ENCODE peak calls at places on chromosome 6, in four cellular contexts. Q is activated CD8-positive, alpha-beta T cell treated with anti-CD3 and anti-CD28 coated beads for 36 hours; D is left lung; K is AG10803. Y is an unnamed sample.

GRCh38 chr6:108667984-108668383 is 107.3 kb downstream of the FOXO3 start:
- DNase-seq in Q (no peak), K (peak), D (no peak), Y (no peak)

GRCh38 chr6:42210551-42210950 is 7.1 kb downstream of the MRPS10 start:
- DNase-seq in Q (no peak), K (no peak), D (no peak), Y (no peak)

GRCh38 chr6:169990095-169991030 is 238.9 kb downstream of the ERMARD start:
- DNase-seq in D (peak), K (no peak), Q (peak), Y (peak)

GRCh38 chr6:42367353-42368011 is 84.2 kb downstream of the TRERF1 start:
- DNase-seq in D (peak), Q (peak), K (peak), Y (peak)

GRCh38 chr6:147033267-147033666 is 170.9 kb upstream of the STXBP5 start:
- DNase-seq in D (no peak), K (peak), Q (no peak), Y (no peak)

GRCh38 chr6:81755536-81755935 is 3.1 kb upstream of the TENT5A start:
- DNase-seq in Q (no peak), D (no peak), K (no peak), Y (no peak)

GRCh38 chr6:123417411-123417810 is 219.3 kb downstream of the TRDN start:
- DNase-seq in D (no peak), K (no peak), Q (no peak), Y (no peak)

GRCh38 chr6:16723833-16724232 is 37.4 kb downstream of the ATXN1 start:
- DNase-seq in D (no peak), K (peak), Q (no peak), Y (no peak)

GRCh38 chr6:148494226-148494625 is 151.6 kb downstream of the SASH1 start:
- DNase-seq in K (peak), Q (no peak), D (no peak), Y (no peak)

GRCh38 chr6:30067460-30068139 is 602 bp downstream of the PPP1R11 start:
- DNase-seq in D (no peak), K (no peak), Q (peak), Y (no peak)

GRCh38 chr6:136408205-136408604 is 118.6 kb upstream of the BCLAF1 start:
- DNase-seq in D (no peak), Q (no peak), K (peak), Y (no peak)

GRCh38 chr6:156378853-156379252 is 398.3 kb upstream of the ARID1B start:
- DNase-seq in K (no peak), D (no peak), Q (no peak), Y (no peak)
- TF ChIP-seq CTCF in K (no peak), D (no peak), Q (no peak), Y (peak)

DNA sequence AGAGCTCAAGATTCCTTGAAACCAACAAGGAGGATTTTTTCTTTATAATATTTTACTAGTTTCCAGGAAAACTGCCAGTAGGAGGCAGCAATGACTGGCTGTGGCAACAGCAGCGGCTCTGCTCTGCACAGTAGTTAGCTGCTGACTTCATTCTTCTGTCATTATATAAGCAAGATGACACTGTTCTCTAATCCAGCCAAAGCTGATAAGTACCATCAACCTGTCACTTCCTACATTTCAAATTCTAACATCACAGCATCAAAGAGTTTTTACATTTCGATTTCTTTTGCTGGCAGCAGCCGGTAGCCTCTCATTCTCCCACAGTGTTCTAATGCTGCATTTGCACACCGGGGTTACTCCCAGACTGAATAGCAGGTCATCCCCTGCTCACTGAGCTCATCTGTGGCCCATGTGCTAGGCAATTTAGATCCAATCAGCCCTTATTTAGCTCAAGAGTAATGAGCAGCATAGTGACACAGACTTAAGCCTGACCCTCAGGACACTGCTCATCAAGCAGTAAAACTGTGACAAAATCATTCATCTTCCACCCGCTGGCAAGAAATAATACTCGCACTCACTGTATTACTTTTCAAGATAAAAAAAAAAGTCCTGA is 67.8 kb downstream of the MMS22L start:
- DNase-seq in Q (no peak), K (peak), D (peak), Y (no peak)
- TF ChIP-seq CTCF in Q (no peak), K (peak), D (peak), Y (no peak)

DNA sequence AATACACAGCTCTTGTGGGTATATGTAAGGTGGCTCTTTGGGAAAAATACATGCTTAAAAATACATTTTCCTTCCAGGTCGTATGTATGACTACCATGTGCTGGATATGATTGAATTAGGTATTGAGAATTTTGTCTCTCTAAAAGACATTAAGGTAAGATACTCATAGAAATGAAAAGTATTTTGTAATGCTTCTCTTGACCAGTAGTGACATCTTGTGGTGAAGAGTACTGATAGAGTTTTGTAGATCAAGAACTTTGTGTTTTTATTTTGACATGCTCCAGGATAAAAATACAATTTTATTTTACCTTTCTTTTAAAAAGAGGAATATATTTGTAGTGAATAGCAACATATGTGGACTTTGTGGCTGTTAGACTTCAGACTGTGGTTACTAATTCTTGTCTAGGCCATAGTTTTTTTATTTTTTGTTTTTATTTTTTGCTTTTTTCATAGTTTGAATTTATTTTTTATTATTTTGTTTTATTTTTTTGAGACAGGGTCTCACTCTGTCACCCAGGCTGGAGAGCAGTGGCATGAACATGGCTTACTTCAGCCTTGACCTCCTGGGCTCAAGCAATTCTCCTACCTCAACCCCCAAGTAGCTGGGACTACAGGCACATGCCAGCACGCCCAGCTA is 17.9 kb downstream of the RPF2 start:
- DNase-seq in D (no peak), K (peak), Q (no peak), Y (no peak)
- TF ChIP-seq CTCF in D (peak), K (peak), Q (peak), Y (no peak)

GRCh38 chr6:90860822-90861601 is 274.1 kb upstream of the MAP3K7 start:
- DNase-seq in K (no peak), Q (no peak), D (no peak), Y (no peak)
- TF ChIP-seq CTCF in K (peak), Q (no peak), D (peak), Y (peak)

DNA sequence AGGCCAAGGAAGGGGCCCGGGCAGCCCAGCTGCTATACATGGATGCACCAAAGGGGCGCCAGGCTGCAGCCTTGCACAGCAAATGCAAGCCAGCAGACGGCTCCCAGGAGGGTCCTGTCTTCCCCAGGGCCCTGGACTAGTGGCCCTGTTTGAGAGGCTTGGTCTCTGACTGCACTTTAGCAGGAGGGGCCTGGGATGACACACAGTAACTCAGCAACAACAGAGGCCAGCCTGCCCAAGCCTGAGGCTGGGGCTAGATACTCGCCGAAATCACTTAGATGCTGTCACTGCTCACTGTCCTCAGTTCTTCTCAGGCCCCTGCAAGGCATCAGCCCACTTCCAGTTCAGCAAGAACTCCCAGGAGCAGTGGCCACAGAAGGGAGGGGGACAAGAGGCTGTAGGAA is 73.5 kb downstream of the TRAM2 start:
- DNase-seq in Q (no peak), D (no peak), K (no peak), Y (no peak)
- TF ChIP-seq CTCF in Q (no peak), D (no peak), K (peak), Y (no peak)

GRCh38 chr6:35147101-35147885 is 6.2 kb upstream of the TCP11 start:
- DNase-seq in D (no peak), K (no peak), Q (no peak), Y (no peak)

GRCh38 chr6:35145757-35146156 is 4.6 kb upstream of the TCP11 start:
- DNase-seq in D (no peak), Q (no peak), K (peak), Y (no peak)

GRCh38 chr6:35148167-35148741 is 7.1 kb upstream of the TCP11 start:
- DNase-seq in Q (peak), K (peak), D (no peak), Y (peak)

GRCh38 chr6:35149891-35150566 is 8.9 kb upstream of the TCP11 start:
- DNase-seq in K (no peak), Q (no peak), D (no peak), Y (no peak)

DNA sequence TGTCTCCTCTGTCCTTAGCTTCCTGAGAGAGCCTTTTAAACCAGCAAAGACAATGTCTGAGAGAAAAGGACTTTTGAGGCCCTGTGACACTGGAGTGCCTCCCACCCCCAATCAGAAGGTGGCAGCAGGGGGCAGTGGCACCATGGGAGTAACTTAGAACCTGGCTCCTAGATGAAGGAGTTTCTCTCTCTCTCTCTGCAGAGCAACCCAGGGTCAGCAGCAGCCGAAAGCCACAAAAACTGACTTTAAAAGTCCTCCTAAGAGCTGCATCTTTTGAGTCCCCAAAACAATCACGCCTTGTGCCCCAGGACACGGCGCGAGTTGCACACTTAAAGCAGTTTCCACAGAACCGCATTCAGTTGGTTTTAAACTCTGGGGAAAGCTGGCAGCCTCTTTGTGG is 5.3 kb upstream of the TCP11 start:
- DNase-seq in D (no peak), Q (peak), K (peak), Y (no peak)
- TF ChIP-seq CTCF in D (peak), Q (peak), K (peak), Y (peak)

DNA sequence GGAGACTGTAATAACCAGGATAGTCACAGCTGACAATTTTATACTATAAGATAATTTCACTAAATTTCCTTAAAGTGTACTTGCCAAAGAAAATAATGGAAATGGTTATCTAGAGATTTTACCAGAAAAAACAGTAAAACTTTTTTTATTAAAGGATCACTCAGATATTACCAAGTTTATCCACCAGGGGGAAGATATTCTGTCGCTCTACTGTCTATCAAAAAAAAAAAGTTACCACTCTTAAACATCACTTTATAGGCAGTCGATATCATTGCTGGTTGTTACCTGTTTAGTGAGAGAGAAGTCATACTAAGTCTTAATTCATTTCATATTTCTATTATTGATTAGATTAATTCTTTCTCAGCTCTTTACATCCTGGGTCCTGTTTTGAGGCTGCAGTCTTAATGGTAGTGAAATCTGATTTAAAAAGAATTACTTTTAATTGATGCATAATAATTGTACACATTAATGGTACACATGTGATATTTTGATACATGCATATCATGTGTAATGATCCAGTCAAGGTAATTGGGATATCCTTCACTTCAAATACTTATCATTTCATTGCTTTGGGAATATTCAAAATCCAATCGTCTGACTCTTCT is 18.9 kb downstream of the L3MBTL3 start:
- DNase-seq in Q (no peak), K (no peak), D (no peak), Y (no peak)
- TF ChIP-seq CTCF in Q (peak), K (peak), D (peak), Y (peak)

GRCh38 chr6:36598739-36599318 is 4.7 kb downstream of the SRSF3 start:
- DNase-seq in Q (no peak), D (no peak), K (no peak), Y (no peak)
- TF ChIP-seq CTCF in Q (no peak), D (no peak), K (no peak), Y (no peak)

DNA sequence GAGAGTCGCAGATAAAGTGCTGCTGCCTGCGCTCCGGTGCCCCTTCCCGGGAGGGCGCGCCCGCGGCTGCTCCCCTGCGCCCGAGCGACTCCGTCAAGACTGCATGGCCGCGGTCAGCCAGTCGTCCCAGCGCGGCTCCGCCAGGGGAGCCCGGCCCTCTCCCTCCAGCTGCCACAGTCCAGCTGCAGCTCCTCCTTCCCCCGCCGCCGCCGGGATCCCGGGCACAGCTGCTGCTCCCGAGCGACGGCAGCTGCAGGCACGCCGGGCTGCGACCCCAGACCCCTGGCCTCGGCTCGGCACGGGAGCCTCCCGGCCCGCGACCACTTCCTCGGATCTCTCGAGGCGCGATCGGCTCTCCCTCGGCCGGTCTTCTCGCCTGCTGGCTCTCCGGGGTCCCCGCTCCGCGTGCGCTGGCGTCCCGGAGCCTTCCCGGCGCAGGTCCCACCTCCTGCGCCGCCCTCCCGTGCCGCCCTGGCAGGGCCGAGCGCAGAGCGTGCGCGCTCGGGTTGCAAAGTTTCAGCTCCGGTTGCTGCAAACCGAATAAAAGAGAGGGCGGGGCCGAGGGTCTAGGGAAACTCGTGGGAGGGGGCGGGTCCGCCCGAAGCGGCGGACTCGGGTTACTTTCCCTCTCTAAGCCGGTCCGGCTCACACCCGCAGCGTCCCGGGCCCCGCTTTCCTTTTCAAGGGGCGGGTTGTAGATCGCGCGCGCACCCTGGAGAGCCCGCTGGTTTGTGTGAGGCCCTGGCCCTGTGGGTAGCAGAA is at the start of gene CNKSR3:
- DNase-seq in D (peak), Q (peak), K (peak), Y (peak)
- TF ChIP-seq CTCF in D (no peak), Q (no peak), K (peak), Y (no peak)